ENCODE peak calls at places on chromosomes 2 and 18, in ten cellular contexts. T, P, I, X, E, A, V, J, Q and F are unnamed samples.

GRCh38 chr2:176085861-176086771 is 2.4 kb upstream of the EVX2 start:
- DNase-seq in T (no peak), P (peak), I (no peak), X (peak), E (peak), A (peak), V (peak), J (peak), Q (peak), F (peak)

GRCh38 chr2:39525636-39526412 is 88.7 kb upstream of the MAP4K3 start:
- DNase-seq in T (no peak), P (no peak), I (no peak), X (no peak), E (no peak), A (no peak), V (no peak), J (peak), Q (no peak), F (no peak)

GRCh38 chr18:50859793-50860192 is 19.1 kb upstream of the ME2 start:
- DNase-seq in T (no peak), P (no peak), I (no peak), X (no peak), E (no peak), A (no peak), V (no peak), J (no peak), Q (no peak), F (no peak)

GRCh38 chr18:35131387-35132283 is 90.4 kb downstream of the MAPRE2 start:
- DNase-seq in T (no peak), P (no peak), I (no peak), X (no peak), E (no peak), A (no peak), V (no peak), J (no peak), Q (no peak), F (no peak)

GRCh38 chr18:76986391-76986790 is 146.2 kb downstream of the MBP start:
- DNase-seq in T (no peak), P (no peak), I (no peak), X (no peak), E (no peak), A (no peak), V (no peak), J (no peak), Q (no peak), F (no peak)

GRCh38 chr2:234678721-234679120 is 181.8 kb upstream of the ARL4C start:
- DNase-seq in T (peak), P (no peak), I (no peak), X (peak), E (no peak), A (no peak), V (no peak), J (no peak), Q (peak), F (no peak)

GRCh38 chr2:238139141-238139840 is 823 bp downstream of the KLHL30 start:
- DNase-seq in T (no peak), P (no peak), I (no peak), X (no peak), E (no peak), A (no peak), V (peak), J (no peak), Q (no peak), F (no peak)

GRCh38 chr2:30934071-30934470 is 126.8 kb upstream of the CAPN13 start:
- DNase-seq in T (no peak), P (no peak), I (no peak), X (no peak), E (no peak), A (no peak), V (no peak), J (no peak), Q (no peak), F (no peak)

GRCh38 chr18:58110398-58110797 is 66.4 kb downstream of the NEDD4L start:
- DNase-seq in T (no peak), P (no peak), I (no peak), X (no peak), E (no peak), A (no peak), V (no peak), J (no peak), Q (no peak), F (no peak)

GRCh38 chr2:21043744-21044532 is at the start of gene APOB:
- DNase-seq in T (no peak), P (peak), I (no peak), X (no peak), E (no peak), A (no peak), V (peak), J (no peak), Q (peak), F (no peak)

GRCh38 chr2:36871068-36871707 is 95.1 kb downstream of the STRN start:
- DNase-seq in T (no peak), P (no peak), I (no peak), X (no peak), E (no peak), A (peak), V (peak), J (no peak), Q (no peak), F (no peak)
- H3K27ac ChIP-seq in T (no peak), P (no peak), I (no peak), X (no peak), E (no peak), A (no peak), V (no peak), J (no peak), Q (no peak), F (no peak)

DNA sequence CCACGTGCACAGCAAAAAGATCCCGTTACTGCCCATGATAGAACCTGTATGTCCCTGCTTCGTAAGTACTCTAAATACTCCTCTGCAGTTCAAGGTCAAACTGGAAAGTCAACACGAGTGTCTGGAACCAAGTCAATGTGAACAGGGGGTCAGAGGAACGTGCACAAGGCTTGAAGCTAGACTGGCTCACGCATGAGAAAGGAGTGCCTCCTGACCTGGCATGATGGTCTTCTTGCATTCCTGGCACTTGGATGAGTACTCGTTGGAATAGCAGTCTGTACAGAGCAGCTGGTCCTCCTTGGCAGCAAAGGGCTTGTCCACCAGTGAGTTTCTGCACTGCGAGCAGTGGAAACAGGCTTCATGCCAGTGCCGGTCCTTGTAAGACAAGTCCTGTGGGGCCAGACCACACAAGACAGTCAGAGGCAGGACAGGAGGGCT is 25.5 kb downstream of the FHL2 start:
- DNase-seq in T (no peak), P (no peak), I (no peak), X (peak), E (no peak), A (no peak), V (no peak), J (peak), Q (peak), F (no peak)
- H3K27ac ChIP-seq in T (peak), P (peak), I (no peak), X (no peak), E (no peak), A (no peak), V (no peak), J (peak), Q (peak), F (peak)

GRCh38 chr2:77013457-77013856 is 508.7 kb downstream of the LRRTM4 start:
- DNase-seq in T (no peak), P (no peak), I (no peak), X (no peak), E (no peak), A (no peak), V (no peak), J (no peak), Q (no peak), F (no peak)

GRCh38 chr2:77016481-77016880 is 505.7 kb downstream of the LRRTM4 start:
- DNase-seq in T (no peak), P (no peak), I (no peak), X (no peak), E (no peak), A (no peak), V (no peak), J (no peak), Q (no peak), F (no peak)

GRCh38 chr2:77013932-77014331 is 508.2 kb downstream of the LRRTM4 start:
- DNase-seq in T (no peak), P (no peak), I (no peak), X (no peak), E (no peak), A (no peak), V (no peak), J (no peak), Q (no peak), F (no peak)

GRCh38 chr2:77018219-77018618 is 504.0 kb downstream of the LRRTM4 start:
- DNase-seq in T (no peak), P (no peak), I (no peak), X (no peak), E (no peak), A (no peak), V (no peak), J (no peak), Q (no peak), F (no peak)

GRCh38 chr2:77016964-77017363 is 505.2 kb downstream of the LRRTM4 start:
- DNase-seq in T (no peak), P (no peak), I (no peak), X (no peak), E (no peak), A (no peak), V (no peak), J (no peak), Q (no peak), F (no peak)
- H3K27ac ChIP-seq in T (no peak), P (no peak), I (no peak), X (no peak), E (no peak), A (no peak), V (no peak), J (no peak), Q (no peak), F (no peak)

DNA sequence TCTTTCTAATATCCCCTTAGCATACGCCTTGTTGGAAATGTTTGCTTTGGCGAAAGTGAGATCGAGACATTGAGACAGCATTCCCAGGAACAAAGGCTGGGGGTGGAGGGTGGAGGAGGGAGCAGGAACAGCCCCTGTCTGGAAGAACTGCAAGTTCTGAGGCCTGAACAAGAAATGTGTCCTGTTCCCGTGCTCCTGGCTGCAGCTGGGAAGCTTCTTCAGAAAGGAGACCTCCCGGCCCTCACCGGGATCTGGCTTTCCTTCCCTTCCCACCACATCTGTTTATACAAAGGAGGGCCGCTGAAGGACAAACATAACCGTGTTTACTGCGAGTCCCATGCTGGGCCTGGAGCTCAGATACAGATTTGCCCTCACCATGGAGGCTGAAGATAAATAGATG is 35.9 kb downstream of the AFF3 start:
- DNase-seq in T (no peak), P (no peak), I (no peak), X (peak), E (no peak), A (no peak), V (no peak), J (peak), Q (no peak), F (no peak)
- H3K27ac ChIP-seq in T (no peak), P (no peak), I (no peak), X (no peak), E (no peak), A (no peak), V (no peak), J (peak), Q (no peak), F (no peak)

GRCh38 chr2:222760301-222760897 is 88.9 kb downstream of the MOGAT1 start:
- DNase-seq in T (no peak), P (no peak), I (no peak), X (no peak), E (no peak), A (no peak), V (no peak), J (no peak), Q (no peak), F (no peak)
- H3K27ac ChIP-seq in T (no peak), P (no peak), I (no peak), X (no peak), E (no peak), A (no peak), V (no peak), J (no peak), Q (no peak), F (no peak)

DNA sequence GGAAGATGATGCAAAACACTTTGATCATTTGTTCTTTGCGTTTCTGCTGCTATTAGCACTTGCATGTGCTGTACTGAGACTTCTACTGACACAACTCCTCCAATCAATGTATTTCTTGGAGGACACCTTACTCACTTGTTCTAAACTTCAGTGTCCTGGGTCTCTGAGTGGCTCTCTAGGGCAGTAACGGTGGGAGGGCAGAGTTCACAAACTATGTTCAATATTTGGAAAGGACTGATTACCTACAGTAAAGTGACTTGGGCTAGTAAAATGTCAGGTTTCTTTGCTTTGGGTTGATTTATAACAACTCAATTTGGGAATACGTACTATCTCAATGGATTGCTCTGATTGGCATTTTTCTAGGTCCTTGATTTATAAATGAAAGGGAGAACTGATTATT is 49.3 kb upstream of the PAX8 start:
- DNase-seq in T (no peak), P (no peak), I (no peak), X (no peak), E (no peak), A (peak), V (no peak), J (no peak), Q (no peak), F (no peak)
- H3K27ac ChIP-seq in T (no peak), P (no peak), I (no peak), X (no peak), E (no peak), A (peak), V (no peak), J (no peak), Q (no peak), F (no peak)

DNA sequence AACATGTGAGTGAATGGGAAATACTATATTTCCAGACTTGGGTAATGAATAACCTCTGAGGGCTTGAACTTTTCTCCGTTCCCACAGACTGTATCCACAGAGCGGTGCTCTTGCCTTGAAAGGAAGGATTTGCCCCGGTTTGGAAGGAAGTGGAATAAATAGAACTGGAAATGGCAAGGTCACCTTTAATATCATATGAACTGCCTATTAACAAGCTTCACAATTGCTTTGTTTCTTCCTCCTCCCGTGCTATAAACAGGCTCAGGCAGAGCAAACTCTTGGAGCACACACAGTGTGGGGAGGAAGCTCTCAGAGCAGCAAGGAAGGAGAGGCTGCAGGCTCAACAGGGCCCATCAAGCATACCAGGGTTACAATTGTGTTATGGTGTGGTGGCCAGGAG is 28.5 kb upstream of the DARS1 start:
- DNase-seq in T (no peak), P (no peak), I (no peak), X (no peak), E (no peak), A (no peak), V (no peak), J (no peak), Q (no peak), F (no peak)
- H3K27ac ChIP-seq in T (no peak), P (no peak), I (no peak), X (no peak), E (no peak), A (no peak), V (no peak), J (no peak), Q (peak), F (no peak)